ENCODE peak calls at places on chromosomes 1 and 21, in ten cellular contexts. K, C, P, B, M, Q, D, Y, G and R are unnamed samples.

GRCh38 chr1:112957133-112957812 is 1.3 kb upstream of the SLC16A1 start:
- DNase-seq in G (no peak), C (no peak), B (peak), D (peak), Q (peak), M (no peak), Y (peak), P (no peak), K (no peak), R (peak)

GRCh38 chr21:24729568-24729967 is 877.7 kb downstream of the MRPL39 start:
- DNase-seq in M (no peak), D (no peak), B (no peak), Q (no peak), G (no peak), C (no peak), P (no peak), Y (no peak), K (no peak), R (no peak)

GRCh38 chr1:17143760-17144159 is 24.5 kb upstream of the PADI2 start:
- DNase-seq in C (no peak), K (no peak), B (no peak), D (no peak), M (no peak), G (no peak), Y (no peak), Q (no peak), P (no peak), R (no peak)

GRCh38 chr1:79912813-79913212 is 906.3 kb upstream of the ADGRL4 start:
- DNase-seq in P (no peak), M (no peak), B (no peak), K (no peak), Q (peak), G (no peak), C (no peak), Y (no peak), D (no peak), R (no peak)

GRCh38 chr1:46528297-46528955 is 23.0 kb downstream of the KNCN start:
- DNase-seq in G (no peak), C (no peak), K (no peak), P (no peak), Q (no peak), M (no peak), Y (peak), D (no peak), B (no peak), R (no peak)

GRCh38 chr1:21669033-21669286 is 197 bp downstream of the RAP1GAP start:
- DNase-seq in D (no peak), Y (no peak), C (no peak), M (peak), P (no peak), B (no peak), G (no peak), K (no peak), Q (no peak), R (no peak)

GRCh38 chr1:151399890-151400235 is 490 bp downstream of the PSMB4 start:
- DNase-seq in B (no peak), M (no peak), K (no peak), D (no peak), P (no peak), Y (peak), C (peak), G (no peak), Q (no peak), R (no peak)

GRCh38 chr1:218930472-218930871 is 243.2 kb upstream of the LYPLAL1 start:
- DNase-seq in Q (no peak), G (no peak), Y (no peak), B (no peak), K (no peak), C (no peak), P (no peak), D (no peak), M (no peak), R (no peak)

GRCh38 chr1:184061396-184062003 is 10.0 kb downstream of the TSEN15 start:
- DNase-seq in G (no peak), D (peak), Y (peak), P (no peak), K (no peak), Q (peak), C (no peak), B (peak), M (no peak), R (no peak)

GRCh38 chr1:24389231-24389678 is 24.3 kb downstream of the STPG1 start:
- DNase-seq in P (no peak), K (peak), M (no peak), C (no peak), D (no peak), Y (no peak), G (no peak), Q (no peak), B (no peak), R (no peak)

GRCh38 chr1:10958614-10959013 is 53.8 kb upstream of the TARDBP start:
- DNase-seq in M (no peak), D (no peak), P (no peak), Q (no peak), Y (no peak), K (no peak), G (no peak), C (peak), B (no peak), R (no peak)

GRCh38 chr1:160267284-160267991 is 5.1 kb upstream of the DCAF8 start:
- DNase-seq in M (no peak), K (no peak), C (no peak), B (no peak), Q (no peak), D (no peak), G (no peak), P (no peak), Y (no peak), R (no peak)

GRCh38 chr1:28887418-28887834 is 26.9 kb upstream of the EPB41 start:
- DNase-seq in P (no peak), B (no peak), M (peak), D (no peak), K (peak), Q (no peak), Y (peak), C (peak), G (no peak), R (peak)

GRCh38 chr21:36491191-36491916 is 11.4 kb upstream of the CLDN14 start:
- DNase-seq in G (no peak), B (no peak), Q (no peak), K (no peak), Y (peak), P (no peak), C (no peak), M (no peak), D (no peak), R (no peak)

GRCh38 chr1:212149566-212149965 is 114.0 kb downstream of the DTL start:
- DNase-seq in Q (no peak), K (no peak), P (no peak), M (no peak), B (no peak), Y (no peak), D (no peak), G (no peak), C (peak), R (no peak)

GRCh38 chr1:212152308-212152693 is 116.8 kb downstream of the DTL start:
- DNase-seq in Y (no peak), C (no peak), K (no peak), M (no peak), D (no peak), Q (no peak), G (no peak), B (no peak), P (no peak), R (no peak)

GRCh38 chr1:212155219-212155618 is 119.7 kb downstream of the DTL start:
- DNase-seq in M (no peak), K (no peak), P (no peak), Q (no peak), D (no peak), G (no peak), Y (no peak), B (no peak), C (no peak), R (no peak)

GRCh38 chr1:212153635-212154034 is 118.1 kb downstream of the DTL start:
- DNase-seq in D (no peak), C (no peak), P (no peak), G (no peak), M (no peak), Y (no peak), Q (no peak), B (no peak), K (no peak), R (no peak)

GRCh38 chr1:212152869-212153268 is 117.3 kb downstream of the DTL start:
- DNase-seq in K (no peak), B (no peak), D (no peak), Q (no peak), P (no peak), M (no peak), C (no peak), G (no peak), Y (no peak), R (no peak)
- H3K27ac ChIP-seq in K (no peak), B (no peak), D (no peak), Q (no peak), P (no peak), M (no peak), C (no peak), G (no peak), Y (no peak), R (no peak)

DNA sequence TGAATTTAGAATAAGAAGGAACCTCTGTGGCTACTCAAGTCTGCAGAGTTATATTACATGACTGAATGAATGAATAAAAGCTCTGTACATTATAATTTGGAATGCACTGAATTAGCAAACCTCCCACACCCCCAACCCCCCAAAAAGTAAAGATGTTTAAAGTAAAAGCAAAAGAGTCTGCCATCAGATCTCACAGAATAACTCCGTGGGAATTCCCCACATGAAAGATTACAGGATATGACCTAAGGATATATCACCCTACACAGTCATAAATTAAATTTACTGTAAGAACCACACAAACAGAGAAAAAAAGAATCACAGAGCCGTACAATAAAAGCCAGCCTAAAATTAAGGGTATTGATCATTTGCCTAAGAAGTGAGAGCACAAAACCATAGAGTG is 587.3 kb downstream of the PTPRC start:
- DNase-seq in B (no peak), Q (no peak), C (no peak), Y (peak), K (no peak), P (no peak), G (no peak), D (no peak), M (no peak), R (no peak)
- H3K27ac ChIP-seq in B (no peak), Q (no peak), C (no peak), Y (no peak), K (no peak), P (no peak), G (no peak), D (no peak), M (no peak), R (no peak)

GRCh38 chr1:172405912-172406311 is 14.6 kb upstream of the C1orf105 start:
- DNase-seq in Q (no peak), M (no peak), K (no peak), G (no peak), D (no peak), B (no peak), P (no peak), Y (no peak), C (no peak), R (no peak)

GRCh38 chr1:172414331-172414730 is 6.2 kb upstream of the C1orf105 start:
- DNase-seq in C (no peak), M (no peak), Y (peak), G (no peak), D (no peak), B (no peak), Q (no peak), P (no peak), K (no peak), R (no peak)

GRCh38 chr1:172406968-172407367 is 13.5 kb upstream of the C1orf105 start:
- DNase-seq in D (no peak), B (no peak), G (no peak), C (no peak), Q (no peak), P (no peak), M (no peak), Y (no peak), K (no peak), R (no peak)

GRCh38 chr1:172411791-172412338 is 8.6 kb upstream of the C1orf105 start:
- DNase-seq in Q (no peak), B (no peak), K (no peak), D (no peak), Y (no peak), C (no peak), M (no peak), G (no peak), P (no peak), R (no peak)

DNA sequence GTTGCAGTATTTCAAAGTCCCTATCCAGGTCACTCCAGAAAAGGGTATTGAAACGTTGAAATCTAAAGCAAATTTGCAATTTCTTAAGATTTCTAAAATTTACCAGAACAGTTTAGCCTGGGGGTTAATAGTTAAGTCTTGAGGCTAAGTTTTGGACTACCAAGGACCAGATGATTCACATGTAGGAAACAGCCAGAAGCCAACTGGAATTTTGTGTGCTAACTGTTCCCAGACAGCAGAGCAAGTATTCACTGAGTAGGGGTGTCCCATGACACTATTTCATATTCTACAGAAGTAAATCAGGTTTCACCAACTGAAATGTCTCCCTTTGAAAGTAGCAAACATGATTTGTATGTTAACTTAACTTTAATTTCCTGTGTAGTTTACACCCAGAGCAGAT is 11.5 kb upstream of the C1orf105 start:
- DNase-seq in Q (no peak), C (no peak), D (no peak), Y (peak), G (no peak), B (no peak), K (no peak), P (no peak), M (no peak), R (no peak)
- H3K27ac ChIP-seq in Q (no peak), C (no peak), D (no peak), Y (peak), G (no peak), B (no peak), K (no peak), P (no peak), M (no peak), R (no peak)

GRCh38 chr1:89890085-89890754 is 69.4 kb downstream of the LRRC8D start:
- DNase-seq in M (no peak), Q (no peak), G (no peak), B (no peak), Y (peak), P (no peak), C (peak), D (peak), K (no peak), R (no peak)
- H3K27ac ChIP-seq in M (no peak), Q (no peak), G (no peak), B (no peak), Y (peak), P (no peak), C (no peak), D (peak), K (no peak), R (no peak)

DNA sequence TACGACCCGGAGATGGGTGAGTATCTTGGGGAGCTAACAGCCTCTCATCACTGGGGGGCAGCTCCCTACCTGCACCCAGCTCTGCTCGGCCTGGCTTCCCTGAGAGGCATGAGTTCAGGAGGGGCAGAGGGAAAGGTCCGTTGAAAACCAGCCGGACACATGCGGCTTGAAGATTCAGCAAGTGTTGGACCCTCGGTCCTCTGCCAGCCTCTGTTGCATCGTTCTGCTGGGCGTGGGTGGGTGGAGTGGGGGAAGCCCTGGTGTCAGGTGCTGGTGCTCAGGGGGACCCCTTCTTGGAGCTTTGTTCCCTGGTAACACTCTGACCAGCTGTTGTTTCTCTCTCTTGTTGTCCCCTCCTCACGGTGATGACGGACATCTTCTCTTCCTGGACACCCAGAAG is 20.9 kb downstream of the PSEN2 start:
- DNase-seq in C (no peak), G (no peak), K (no peak), D (no peak), P (no peak), M (peak), B (no peak), Q (no peak), Y (no peak), R (no peak)
- H3K27ac ChIP-seq in C (no peak), G (no peak), K (no peak), D (no peak), P (no peak), M (no peak), B (no peak), Q (no peak), Y (no peak), R (no peak)

GRCh38 chr1:26582053-26582835 is 52.7 kb downstream of the RPS6KA1 start:
- DNase-seq in C (no peak), P (no peak), Y (peak), M (peak), G (no peak), D (no peak), B (no peak), K (no peak), Q (no peak), R (no peak)
- H3K27ac ChIP-seq in C (no peak), P (no peak), Y (peak), M (no peak), G (no peak), D (no peak), B (no peak), K (no peak), Q (no peak), R (no peak)